ENCODE peak calls at places on chromosomes 2 and 18, in five cellular contexts. Z is AG04450; L is neural progenitor cell; P is posterior cingulate gyrus; K is stimulated activated CD8-positive, alpha-beta memory T cell treated with anti-CD3 and anti-CD28 coated beads, Interleukin-4, amount 100 ng/mL, for 48 hours. E is an unnamed sample.

GRCh38 chr2:99101697-99102096 is 39.8 kb upstream of the C2orf15 start:
- DNase-seq in Z (peak; percentile 0), K (no peak), L (no peak), P (no peak), E (no peak)

GRCh38 chr2:42851186-42851585 is 58.8 kb upstream of the HAAO start:
- DNase-seq in L (no peak), P (no peak), Z (no peak), K (no peak), E (no peak)

GRCh38 chr2:182870227-182870626 is 3.8 kb upstream of the FRZB start:
- DNase-seq in K (peak; percentile 40), L (peak; percentile 65), Z (no peak), P (no peak), E (no peak)

GRCh38 chr2:205772983-205773382 is 90.7 kb downstream of the NRP2 start:
- DNase-seq in P (no peak), Z (no peak), K (no peak), L (no peak), E (no peak)

GRCh38 chr2:11073251-11073650 is 82.0 kb upstream of the SLC66A3 start:
- DNase-seq in L (peak; percentile 85), P (no peak), Z (no peak), K (peak; percentile 51), E (no peak)

GRCh38 chr2:155689791-155690190 is 642.7 kb downstream of the NR4A2 start:
- DNase-seq in L (no peak), K (no peak), Z (no peak), P (no peak), E (no peak)

GRCh38 chr2:45570671-45571334 is 40.3 kb downstream of the SRBD1 start:
- DNase-seq in L (peak; percentile 6), Z (no peak), K (no peak), P (no peak), E (no peak)

GRCh38 chr2:126671488-126671887 is 15.5 kb downstream of the GYPC start:
- DNase-seq in P (no peak), K (no peak), L (no peak), Z (no peak), E (no peak)

GRCh38 chr2:221463235-221463896 is 108.7 kb downstream of the EPHA4 start:
- DNase-seq in Z (no peak), L (no peak), P (no peak), K (no peak), E (no peak)

GRCh38 chr2:54613794-54614257 is 109.6 kb upstream of the EML6 start:
- DNase-seq in P (no peak), K (no peak), Z (no peak), L (no peak), E (no peak)

GRCh38 chr2:144498215-144498614 is 21.7 kb downstream of the ZEB2 start:
- DNase-seq in L (no peak), Z (no peak), K (no peak), P (no peak), E (no peak)

GRCh38 chr18:35376393-35376741 is 770 bp downstream of the ZNF396 start:
- DNase-seq in Z (no peak), K (peak; percentile 33), L (peak; percentile 45), P (no peak), E (no peak)

E was measured in CD8-positive, alpha-beta T cell.